ENCODE peak calls at places on chromosomes 5 and 9, in six cellular contexts. L, Q, P, H, W and M are unnamed samples.

GRCh38 chr9:132443951-132444615 is 34.1 kb downstream of the CFAP77 start:
- DNase-seq in Q (no peak), P (peak), L (no peak), W (no peak), H (peak), M (peak)

GRCh38 chr9:36559036-36559695 is 13.5 kb upstream of the MELK start:
- DNase-seq in W (no peak), H (no peak), P (no peak), L (no peak), Q (no peak), M (no peak)

GRCh38 chr9:28435456-28435855 is 862.2 kb upstream of the C9orf72 start:
- DNase-seq in P (no peak), H (no peak), L (no peak), Q (no peak), W (no peak), M (no peak)

GRCh38 chr9:33311953-33312352 is 21.6 kb downstream of the NFX1 start:
- DNase-seq in Q (no peak), W (no peak), P (no peak), L (no peak), H (no peak), M (no peak)

GRCh38 chr5:11239261-11239660 is 478.2 kb upstream of the DAP start:
- DNase-seq in P (no peak), Q (no peak), L (no peak), H (no peak), W (no peak), M (no peak)

GRCh38 chr5:112348387-112348786 is 70.7 kb downstream of the EPB41L4A start:
- DNase-seq in W (no peak), H (no peak), Q (no peak), L (no peak), P (no peak), M (no peak)

GRCh38 chr5:158470764-158471163 is 611.8 kb upstream of the CLINT1 start:
- DNase-seq in Q (no peak), H (no peak), P (no peak), L (no peak), W (no peak), M (no peak)

GRCh38 chr5:102200861-102201260 is 95.2 kb downstream of the SLCO4C1 start:
- DNase-seq in P (no peak), Q (no peak), W (no peak), H (no peak), L (no peak), M (no peak)

GRCh38 chr5:107502711-107503110 is 168.0 kb downstream of the EFNA5 start:
- DNase-seq in W (no peak), L (no peak), P (peak), Q (no peak), H (peak), M (peak)

GRCh38 chr5:123209163-123210013 is 120.3 kb downstream of the PRDM6 start:
- DNase-seq in W (no peak), P (no peak), H (no peak), Q (no peak), L (no peak), M (no peak)

GRCh38 chr5:42502613-42503470 is 79.6 kb downstream of the GHR start:
- DNase-seq in Q (no peak), L (no peak), H (no peak), P (no peak), W (no peak), M (no peak)

GRCh38 chr5:78888580-78889187 is 96.4 kb downstream of the ARSB start:
- DNase-seq in H (no peak), Q (no peak), P (no peak), L (no peak), W (no peak), M (no peak)